ENCODE peak calls at places on chromosome 14, in seven cellular contexts. C is adrenal gland; H is hepatocyte; F is heart left ventricle; R is left ventricle myocardium inferior; N is MM.1S; B is CD8-positive, alpha-beta T cell. G is an unnamed sample.

GRCh38 chr14:69443296-69443805 is 41.2 kb upstream of the PLEKHD1 start:
- DNase-seq in F (no peak), B (no peak), R (no peak), N (no peak), C (no peak), H (no peak), G (no peak)

GRCh38 chr14:53539489-53540126 is 386.5 kb upstream of the DDHD1 start:
- DNase-seq in F (peak; percentile 78), H (peak; percentile 89), C (peak; percentile 73), R (peak; percentile 67), N (peak; percentile 44), B (peak; percentile 7), G (peak; percentile 65)

GRCh38 chr14:93219103-93219726 is 12.2 kb downstream of the UBR7 start:
- DNase-seq in C (peak; percentile 51), R (no peak), F (no peak), B (peak; percentile 47), N (peak; percentile 54), H (peak; percentile 81), G (peak; percentile 68)

GRCh38 chr14:101928415-101928841 is 35.9 kb upstream of the DYNC1H1 start:
- DNase-seq in B (no peak), C (no peak), F (no peak), H (no peak), R (no peak), N (no peak), G (no peak)

GRCh38 chr14:102145395-102145794 is 5.7 kb downstream of the WDR20 start:
- DNase-seq in C (no peak), R (no peak), B (no peak), H (no peak), F (no peak), N (no peak), G (no peak)

GRCh38 chr14:104115691-104116543 is 22.5 kb upstream of the KIF26A start:
- DNase-seq in B (no peak), F (peak; percentile 6), C (no peak), R (peak; percentile 10), N (no peak), H (peak; percentile 54), G (peak; percentile 16)

GRCh38 chr14:47919994-47920393 is 244.6 kb upstream of the MDGA2 start:
- DNase-seq in N (no peak), C (no peak), F (peak; percentile 13), B (no peak), H (no peak), R (no peak), G (no peak)

GRCh38 chr14:102473559-102473958 is 36.0 kb downstream of the ANKRD9 start:
- DNase-seq in R (no peak), B (no peak), H (no peak), C (no peak), N (no peak), F (no peak), G (no peak)

GRCh38 chr14:90714811-90715210 is 101.4 kb downstream of the TTC7B start:
- DNase-seq in F (no peak), B (no peak), N (no peak), H (no peak), R (no peak), C (no peak), G (no peak)

GRCh38 chr14:100132903-100133510 is 26.4 kb downstream of the DEGS2 start:
- DNase-seq in R (no peak), C (no peak), F (no peak), B (no peak), N (no peak), H (no peak), G (no peak)

GRCh38 chr14:50846171-50846880 is 15.4 kb upstream of the NIN start:
- DNase-seq in N (no peak), F (no peak), C (no peak), B (no peak), R (no peak), H (peak; percentile 28), G (no peak)

GRCh38 chr14:61927015-61927414 is 164.8 kb downstream of the SNAPC1 start:
- DNase-seq in R (no peak), C (no peak), N (no peak), F (no peak), H (no peak), B (no peak), G (no peak)

GRCh38 chr14:100644784-100645183 is 57.6 kb upstream of the BEGAIN start:
- DNase-seq in C (no peak), N (no peak), R (no peak), B (no peak), H (no peak), F (no peak), G (no peak)

GRCh38 chr14:64745511-64746041 is 41.4 kb downstream of the PLEKHG3 start:
- DNase-seq in F (no peak), R (no peak), C (no peak), H (no peak), B (no peak), N (no peak), G (no peak)

GRCh38 chr14:68506645-68507405 is 286.0 kb downstream of the ZFP36L1 start:
- DNase-seq in N (peak; percentile 49), R (no peak), C (no peak), H (no peak), F (no peak), B (peak; percentile 30), G (no peak)

GRCh38 chr14:75981426-75981825 is 369 bp downstream of the TGFB3 start:
- DNase-seq in N (peak; percentile 19), F (no peak), C (no peak), R (no peak), B (peak; percentile 10), H (peak; percentile 27), G (no peak)

GRCh38 chr14:91138511-91139359 is 24.9 kb downstream of the DGLUCY start:
- DNase-seq in H (no peak), B (peak; percentile 41), N (peak; percentile 7), R (no peak), C (no peak), F (no peak), G (peak; percentile 38)

GRCh38 chr14:92789457-92790089 is 4.5 kb upstream of the GOLGA5 start:
- DNase-seq in B (no peak), F (no peak), H (no peak), C (no peak), R (no peak), N (no peak), G (no peak)

GRCh38 chr14:100882991-100883788 is 20.3 kb downstream of the RTL1 start:
- DNase-seq in R (peak; percentile 8), F (no peak), H (no peak), C (no peak), N (no peak), B (no peak), G (no peak)

GRCh38 chr14:90820958-90821357 is 4.7 kb upstream of the TTC7B start:
- DNase-seq in F (no peak), B (peak; percentile 58), H (no peak), R (no peak), C (no peak), N (peak; percentile 77), G (no peak)

GRCh38 chr14:55274760-55275159 is 3.5 kb downstream of the FBXO34 start:
- DNase-seq in B (no peak), H (no peak), R (no peak), C (no peak), F (no peak), N (no peak), G (no peak)

GRCh38 chr14:74593241-74593985 is 18.6 kb downstream of the LTBP2 start:
- DNase-seq in F (no peak), N (no peak), C (no peak), B (no peak), R (no peak), H (peak; percentile 51), G (peak; percentile 69)

GRCh38 chr14:94850332-94851211 is 80.7 kb upstream of the GSC start:
- DNase-seq in H (peak; percentile 26), C (no peak), F (no peak), N (no peak), B (no peak), R (no peak), G (no peak)
- H3K27ac ChIP-seq in H (no peak overlapping the region), C (no peak overlapping the region), F (no peak overlapping the region), N (no peak overlapping the region), B (no peak overlapping the region), R (peak overlapping the region; percentile 16), G (no peak overlapping the region)

DNA sequence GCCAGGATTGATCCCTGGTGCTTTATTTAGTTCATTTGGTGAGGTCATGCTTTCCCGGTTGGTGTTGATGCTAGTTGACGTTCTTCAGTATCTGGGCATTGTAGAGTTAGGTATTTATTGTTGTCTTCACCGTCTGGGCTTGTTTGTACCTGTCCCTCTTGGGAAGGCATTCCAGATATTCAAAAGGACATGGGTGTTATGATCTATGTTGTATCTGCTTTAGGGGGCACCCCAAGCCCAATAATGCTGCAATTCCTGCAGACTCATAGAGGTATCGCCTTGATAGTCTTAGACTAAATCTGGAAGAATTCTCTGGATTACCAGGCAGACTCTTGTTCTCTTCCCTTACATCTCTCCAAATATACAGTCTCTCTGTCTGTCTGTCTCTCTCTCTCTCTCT is 42.1 kb downstream of the AK7 start:
- DNase-seq in F (no peak), H (no peak), N (no peak), B (no peak), C (no peak), R (no peak), G (no peak)
- TF ChIP-seq CTCF in F (no peak), H (no peak), N (no peak), B (no peak), C (no peak), R (no peak), G (no peak)

DNA sequence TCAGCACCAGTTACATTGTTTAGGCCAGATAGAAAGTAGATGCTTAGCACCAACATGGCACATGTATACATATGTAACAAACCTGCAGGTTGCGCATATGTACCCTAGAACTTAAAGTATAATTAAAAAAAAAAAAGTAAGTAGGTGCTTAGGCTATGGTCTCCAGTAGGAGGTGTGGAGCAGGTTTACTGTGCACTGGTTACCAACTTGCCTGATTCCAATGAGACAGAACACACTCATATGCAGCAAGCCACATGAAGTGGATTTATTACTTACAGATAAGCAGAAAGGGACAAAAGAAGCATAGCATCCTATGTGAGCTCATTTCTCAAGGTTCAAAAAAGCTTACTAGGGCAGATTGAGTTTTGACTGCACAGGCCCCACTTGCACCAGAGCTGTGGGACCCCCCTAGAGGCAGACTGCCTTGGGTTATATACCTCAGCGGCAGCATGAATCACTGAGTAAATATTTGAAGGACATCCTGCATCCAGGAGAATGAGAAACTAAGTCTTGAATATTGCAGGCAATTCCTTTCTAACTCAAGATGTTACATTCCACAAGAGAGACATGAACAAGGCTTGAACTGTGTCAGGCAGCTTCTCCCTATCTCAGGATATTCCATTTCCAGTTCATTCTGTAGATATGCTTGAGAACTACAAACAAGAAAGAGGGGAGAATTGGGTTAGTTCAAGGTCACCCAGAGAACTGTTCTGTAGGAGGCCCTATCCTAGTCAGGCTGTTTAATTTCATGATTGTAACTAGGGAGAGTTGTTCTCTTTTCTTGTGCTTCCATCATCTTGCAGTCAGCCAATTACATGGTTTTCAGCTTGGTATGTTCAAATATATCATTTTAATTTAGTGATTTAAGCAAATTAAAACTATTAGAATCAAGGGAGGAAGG is 30.1 kb downstream of the LRFN5 start:
- DNase-seq in F (no peak), C (no peak), B (no peak), N (no peak), H (peak; percentile 39), R (no peak), G (no peak)
- H3K27ac ChIP-seq in F (no peak overlapping the region), C (no peak overlapping the region), B (no peak overlapping the region), N (no peak overlapping the region), H (peak overlapping the region; percentile 14), R (no peak overlapping the region), G (no peak overlapping the region)

DNA sequence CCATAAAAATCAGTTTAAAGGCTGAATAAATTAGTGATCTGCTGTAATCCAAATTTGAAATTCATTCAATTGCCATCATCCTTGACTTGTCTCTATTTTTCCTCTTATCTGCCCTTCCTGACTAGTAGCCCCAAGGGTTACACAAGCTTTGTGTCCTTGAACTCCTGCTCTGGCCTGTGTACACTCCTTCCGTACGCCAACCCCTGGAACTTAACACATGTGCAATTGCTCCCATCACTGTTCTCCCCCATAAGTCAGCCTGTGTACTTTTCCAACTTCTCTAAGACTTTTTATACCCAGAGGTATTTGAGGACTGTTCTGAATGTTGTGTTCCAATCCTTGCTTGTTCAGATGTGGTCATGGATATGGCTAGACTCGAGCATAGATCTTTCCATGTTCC is 171.1 kb upstream of the G2E3 start:
- DNase-seq in B (no peak), F (no peak), N (no peak), R (no peak), H (no peak), C (no peak), G (no peak)
- TF ChIP-seq CTCF in B (no peak), F (no peak), N (no peak), R (no peak), H (no peak), C (no peak), G (no peak)

G was measured in WERI-Rb-1.